ENCODE peak calls at places on chromosomes 2 and 18, in eight cellular contexts. A, V, S, I, F, M, W and C are unnamed samples.

GRCh38 chr2:14081526-14081925 is 551.0 kb upstream of the LRATD1 start:
- DNase-seq in A (no peak), V (no peak), S (no peak), I (no peak), F (no peak), M (no peak), W (no peak), C (no peak)

GRCh38 chr18:32761231-32761785 is 11.5 kb downstream of the KLHL14 start:
- DNase-seq in A (no peak), V (no peak), S (no peak), I (no peak), F (no peak), M (no peak), W (no peak), C (no peak)

GRCh38 chr2:24175631-24176030 is 778 bp downstream of the FAM228A start:
- DNase-seq in A (peak; percentile 26), V (no peak), S (no peak), I (no peak), F (no peak), M (no peak), W (no peak), C (no peak)

GRCh38 chr2:140154711-140155110 is 1374.5 kb upstream of the NXPH2 start:
- DNase-seq in A (no peak), V (no peak), S (no peak), I (no peak), F (no peak), M (no peak), W (no peak), C (no peak)

GRCh38 chr2:64404002-64404731 is 49.8 kb upstream of the LGALSL start:
- DNase-seq in A (no peak), V (peak; percentile 86), S (peak; percentile 79), I (peak; percentile 89), F (no peak), M (no peak), W (no peak), C (no peak)

GRCh38 chr2:98734823-98735260 is 3.9 kb upstream of the MGAT4A start:
- DNase-seq in A (no peak), V (no peak), S (no peak), I (no peak), F (no peak), M (no peak), W (no peak), C (no peak)

GRCh38 chr2:53913721-53914120 is 54.0 kb upstream of the GPR75 start:
- DNase-seq in A (no peak), V (no peak), S (no peak), I (no peak), F (no peak), M (no peak), W (no peak), C (peak; percentile 41)

GRCh38 chr2:52960891-52961290 is 806.7 kb upstream of the CHAC2 start:
- DNase-seq in A (no peak), V (no peak), S (no peak), I (no peak), F (no peak), M (no peak), W (no peak), C (no peak)

GRCh38 chr18:34957119-34957863 is 83.9 kb upstream of the MAPRE2 start:
- DNase-seq in A (no peak), V (no peak), S (no peak), I (no peak), F (no peak), M (no peak), W (no peak), C (no peak)

GRCh38 chr2:177984739-177985138 is 87.8 kb downstream of the PDE11A start:
- DNase-seq in A (no peak), V (peak; percentile 25), S (peak; percentile 19), I (no peak), F (no peak), M (no peak), W (no peak), C (no peak)

GRCh38 chr2:45044916-45045315 is 35.7 kb upstream of the SIX2 start:
- DNase-seq in A (no peak), V (no peak), S (no peak), I (no peak), F (no peak), M (no peak), W (no peak), C (no peak)

GRCh38 chr2:108932736-108933135 is 56.3 kb downstream of the EDAR start:
- DNase-seq in A (no peak), V (no peak), S (no peak), I (no peak), F (no peak), M (no peak), W (no peak), C (no peak)

DNA sequence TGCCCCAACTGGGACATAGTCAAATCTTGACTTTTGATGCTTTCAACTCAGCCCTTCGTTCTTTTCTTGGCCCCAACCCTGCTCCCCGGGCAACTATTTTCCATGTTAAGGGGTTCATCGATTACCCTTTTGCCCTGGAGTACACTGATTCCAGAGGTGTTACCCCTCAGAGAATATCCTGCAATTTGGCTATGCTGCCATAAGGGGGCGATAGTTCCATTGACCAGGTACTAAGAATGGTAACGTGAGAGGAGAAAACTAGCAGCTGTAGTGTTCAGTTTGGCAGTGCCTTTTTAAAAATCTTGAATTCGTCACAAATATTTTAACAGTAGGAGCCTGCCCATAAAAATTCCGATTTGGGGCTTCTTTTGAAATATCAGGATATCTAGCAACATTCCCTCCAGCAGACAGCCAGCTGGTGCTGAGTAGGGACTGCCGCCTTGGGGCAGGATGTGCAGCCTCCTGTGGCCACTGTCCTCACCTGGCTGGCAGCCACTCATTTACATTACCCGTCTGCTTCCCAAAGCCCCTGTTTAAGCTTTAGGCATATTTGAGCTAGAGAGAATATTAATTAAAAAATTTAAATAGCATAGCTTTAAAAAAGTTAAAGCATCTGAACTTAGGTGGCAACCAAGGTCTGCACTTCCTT is 146.3 kb upstream of the SKOR2 start:
- DNase-seq in A (no peak), V (peak; percentile 46), S (peak; percentile 10), I (no peak), F (no peak), M (no peak), W (no peak), C (peak; percentile 38)
- TF ChIP-seq CTCF in A (no peak), V (peak; percentile 42), S (no peak), I (no peak), F (no peak), M (no peak), W (peak; percentile 50), C (no peak)

GRCh38 chr2:71460595-71461303 is 7.4 kb downstream of the DYSF start:
- DNase-seq in A (no peak), V (no peak), S (no peak), I (no peak), F (peak; percentile 13), M (no peak), W (no peak), C (peak; percentile 59)
- TF ChIP-seq CTCF in A (peak; percentile 52), V (peak; percentile 31), S (peak; percentile 52), I (no peak), F (no peak), M (peak; percentile 64), W (peak; percentile 60), C (no peak)

DNA sequence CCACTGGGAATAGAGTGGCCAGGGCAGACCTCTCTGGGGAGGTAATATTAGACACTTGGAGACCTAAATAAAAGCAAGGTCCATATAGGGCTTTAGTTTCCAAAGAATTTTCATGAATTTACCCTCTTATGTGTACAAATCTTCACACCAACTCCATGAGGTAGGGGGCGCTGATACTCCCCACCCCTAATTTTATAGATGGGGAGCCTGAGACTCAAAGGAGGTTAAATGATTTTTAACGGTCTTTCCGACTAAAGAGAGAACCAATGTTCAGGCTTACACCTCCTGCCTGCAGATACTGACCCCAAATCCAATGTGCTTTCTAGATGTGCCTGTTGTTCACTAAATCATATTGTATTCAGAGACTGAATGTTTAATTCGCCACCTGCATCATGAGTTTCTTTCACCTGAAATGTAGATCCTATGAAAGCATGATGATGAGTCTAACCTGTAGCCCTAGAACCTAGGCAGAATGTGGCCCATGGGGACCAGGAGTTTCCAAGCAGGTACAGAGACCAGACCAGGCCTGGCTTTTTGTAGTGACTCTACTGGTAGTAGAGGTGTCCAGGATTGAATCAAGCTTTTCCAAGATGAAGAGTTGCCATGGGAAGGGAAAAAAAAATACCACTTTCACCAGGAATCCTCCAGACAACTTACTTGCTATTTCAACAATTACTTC is 16.8 kb upstream of the PAX3 start:
- DNase-seq in A (no peak), V (no peak), S (no peak), I (no peak), F (no peak), M (no peak), W (no peak), C (peak; percentile 23)
- TF ChIP-seq CTCF in A (no peak), V (no peak), S (no peak), I (no peak), F (no peak), M (no peak), W (peak; percentile 65), C (no peak)

GRCh38 chr18:31101148-31102019 is 837 bp downstream of the DSC2 start:
- DNase-seq in A (no peak), V (peak; percentile 73), S (peak; percentile 73), I (peak; percentile 73), F (no peak), M (peak; percentile 56), W (no peak), C (peak; percentile 68)
- TF ChIP-seq CTCF in A (peak; percentile 29), V (no peak), S (no peak), I (no peak), F (no peak), M (peak; percentile 40), W (no peak), C (no peak)

GRCh38 chr2:152717242-152718046 is at the start of gene PRPF40A:
- DNase-seq in A (peak; percentile 99), V (peak; percentile 99), S (peak; percentile 99), I (peak; percentile 99), F (peak; percentile 99), M (peak; percentile 98), W (peak; percentile 93), C (peak; percentile 94)
- TF ChIP-seq CTCF in A (no peak), V (no peak), S (peak; percentile 6), I (no peak), F (no peak), M (no peak), W (no peak), C (no peak)

DNA sequence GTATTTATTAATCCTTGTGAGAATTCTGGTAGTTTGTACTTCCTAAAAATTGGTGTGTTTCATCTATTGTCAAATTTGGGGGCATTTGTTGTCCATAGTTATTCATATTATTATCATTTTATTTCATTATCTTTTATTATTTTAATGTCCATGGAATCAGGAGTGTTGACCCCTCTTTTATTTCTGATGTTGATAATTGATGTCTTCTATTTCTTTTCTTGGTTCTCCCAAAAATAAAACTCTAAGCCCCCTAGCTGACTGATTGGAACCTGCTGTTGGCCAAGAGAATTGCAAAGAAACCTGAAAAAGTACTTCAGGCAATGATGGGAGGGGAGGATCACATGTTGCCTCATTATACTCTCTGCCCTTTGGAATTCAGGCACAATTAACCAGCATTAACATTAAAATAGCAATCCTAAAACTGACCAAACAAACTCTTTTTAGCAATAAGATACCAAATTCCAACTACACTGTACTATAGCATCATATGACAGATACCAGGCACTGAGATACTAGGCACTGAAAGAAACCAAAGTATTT is 1097.3 kb upstream of the CNTNAP5 start:
- DNase-seq in A (no peak), V (no peak), S (no peak), I (no peak), F (no peak), M (no peak), W (no peak), C (no peak)
- TF ChIP-seq CTCF in A (no peak), V (no peak), S (no peak), I (no peak), F (no peak), M (no peak), W (no peak), C (no peak)